ENCODE peak calls at places on chromosomes 1 and 21, in six cellular contexts. R is lower lobe of right lung; N is neural progenitor cell; B is heart right ventricle; P is NT2/D1; Q is CD8-positive, alpha-beta memory T cell. H is an unnamed sample. For H3K4me1, the result is how much of the 10 kb centered on the place peaks cover.

GRCh38 chr1:242828199-242828598 is 303.7 kb upstream of the PLD5 start:
- DNase-seq in R (no peak), N (peak), B (no peak), P (no peak), Q (no peak), H (no peak)

GRCh38 chr1:155002479-155003226 is at the start of gene ZBTB7B:
- DNase-seq in R (peak), N (peak), B (peak), P (no peak), Q (no peak), H (no peak)

GRCh38 chr1:119815361-119815760 is 4.1 kb upstream of the REG4 start:
- DNase-seq in R (no peak), N (no peak), B (no peak), P (no peak), Q (no peak), H (no peak)

GRCh38 chr1:157580179-157580827 is 17.6 kb downstream of the FCRL4 start:
- DNase-seq in R (no peak), N (peak), B (no peak), P (peak), Q (no peak), H (no peak)

GRCh38 chr21:16243396-16243795 is 513.6 kb downstream of the USP25 start:
- DNase-seq in R (no peak), N (no peak), B (no peak), P (no peak), Q (no peak), H (no peak)

GRCh38 chr1:202289009-202289408 is 52.7 kb downstream of the UBE2T start:
- DNase-seq in R (no peak), N (no peak), B (no peak), P (no peak), Q (no peak), H (no peak)

GRCh38 chr1:183106746-183107145 is 79.3 kb upstream of the LAMC2 start:
- DNase-seq in R (no peak), N (no peak), B (no peak), P (no peak), Q (no peak), H (no peak)

GRCh38 chr1:234954613-234955012 is 174.0 kb downstream of the TOMM20 start:
- DNase-seq in R (no peak), N (no peak), B (no peak), P (no peak), Q (no peak), H (no peak)

GRCh38 chr1:27137544-27138075 is 17.3 kb downstream of the SLC9A1 start:
- DNase-seq in R (peak), N (no peak), B (no peak), P (no peak), Q (no peak), H (no peak)

GRCh38 chr1:7590426-7590790 is 180.7 kb upstream of the VAMP3 start:
- DNase-seq in R (peak), N (no peak), B (no peak), P (no peak), Q (no peak), H (no peak)

GRCh38 chr21:37367758-37368535 is 1.4 kb downstream of the DYRK1A start:
- DNase-seq in R (peak), N (peak), B (peak), P (no peak), Q (peak), H (no peak)

GRCh38 chr1:50829010-50829958 is 130.8 kb downstream of the FAF1 start:
- DNase-seq in R (no peak), N (no peak), B (no peak), P (no peak), Q (no peak), H (no peak)

GRCh38 chr1:53640696-53641065 is 98.3 kb downstream of the GLIS1 start:
- DNase-seq in R (peak), N (no peak), B (no peak), P (no peak), Q (no peak), H (no peak)

GRCh38 chr1:208496467-208497371 is 252.5 kb upstream of the PLXNA2 start:
- DNase-seq in R (no peak), N (no peak), B (no peak), P (no peak), Q (no peak), H (no peak)

GRCh38 chr1:173420330-173420806 is 56.8 kb upstream of the PRDX6 start:
- DNase-seq in R (peak), N (peak), B (peak), P (peak), Q (peak), H (no peak)

GRCh38 chr1:151611288-151611790 is 511 bp upstream of the SNX27 start:
- DNase-seq in R (peak), N (no peak), B (no peak), P (no peak), Q (no peak), H (no peak)

GRCh38 chr1:156336242-156336641 is 1.9 kb downstream of the CCT3 start:
- DNase-seq in R (no peak), N (peak), B (no peak), P (no peak), Q (no peak), H (no peak)

GRCh38 chr1:226784081-226785049 is 45.3 kb upstream of the ITPKB start:
- DNase-seq in R (no peak), N (peak), B (no peak), P (no peak), Q (no peak), H (no peak)

GRCh38 chr1:115457295-115457694 is 119.2 kb upstream of the NGF start:
- DNase-seq in R (no peak), N (no peak), B (no peak), P (no peak), Q (no peak), H (no peak)

GRCh38 chr1:8702848-8703810 is 114.3 kb downstream of the RERE start:
- DNase-seq in R (peak), N (peak), B (peak), P (peak), Q (peak), H (peak)

GRCh38 chr1:18299441-18300338 is 181.0 kb upstream of the KLHDC7A start:
- DNase-seq in R (no peak), N (peak), B (no peak), P (no peak), Q (no peak), H (no peak)

GRCh38 chr1:40740039-40740991 is 43.3 kb upstream of the KCNQ4 start:
- DNase-seq in R (no peak), N (no peak), B (no peak), P (no peak), Q (no peak), H (no peak)

GRCh38 chr1:6796095-6796494 is 10.8 kb downstream of the CAMTA1 start:
- DNase-seq in R (no peak), N (no peak), B (no peak), P (no peak), Q (no peak), H (no peak)

GRCh38 chr1:235075121-235075954 is 53.3 kb downstream of the TOMM20 start:
- DNase-seq in R (peak), N (no peak), B (peak), P (no peak), Q (peak), H (no peak)

GRCh38 chr21:16624468-16625102 is 888.3 kb upstream of the CXADR start:
- DNase-seq in R (no peak), N (no peak), B (no peak), P (no peak), Q (no peak), H (no peak)

GRCh38 chr1:22490309-22490708 is 38.7 kb downstream of the ZBTB40 start:
- DNase-seq in R (no peak), N (peak), B (no peak), P (peak), Q (no peak), H (no peak)

GRCh38 chr1:50977575-50978143 is 7.6 kb downstream of the CDKN2C start:
- DNase-seq in R (peak), N (peak), B (peak), P (no peak), Q (no peak), H (no peak)

GRCh38 chr1:25565188-25565591 is 21.8 kb downstream of the LDLRAP1 start:
- DNase-seq in R (no peak), N (no peak), B (no peak), P (no peak), Q (no peak), H (no peak)

GRCh38 chr1:20136249-20136648 is 2.9 kb upstream of the PLA2G2F start:
- DNase-seq in R (no peak), N (no peak), B (no peak), P (no peak), Q (no peak), H (no peak)

GRCh38 chr1:199087081-199087614 is 448.3 kb downstream of the PTPRC start:
- DNase-seq in R (no peak), N (no peak), B (no peak), P (no peak), Q (no peak), H (no peak)

GRCh38 chr1:166479052-166479631 is 312.3 kb upstream of the FAM78B start:
- DNase-seq in R (no peak), N (peak), B (peak), P (peak), Q (peak), H (no peak)

GRCh38 chr1:220552672-220553258 is 24.8 kb downstream of the MARK1 start:
- DNase-seq in R (no peak), N (no peak), B (no peak), P (no peak), Q (no peak), H (no peak)

GRCh38 chr1:14742181-14742980 is 143.9 kb downstream of the KAZN start:
- DNase-seq in R (no peak), N (no peak), B (no peak), P (peak), Q (no peak), H (no peak)

GRCh38 chr21:30882907-30883597 is 1.7 kb upstream of the KRTAP11-1 start:
- DNase-seq in R (no peak), N (no peak), B (no peak), P (no peak), Q (no peak), H (no peak)

GRCh38 chr1:2556277-2557145 is at the start of gene TNFRSF14:
- DNase-seq in R (peak), N (peak), B (peak), P (no peak), Q (peak), H (no peak)

GRCh38 chr1:236862615-236863211 is 67.6 kb downstream of the MTR start:
- DNase-seq in R (no peak), N (no peak), B (no peak), P (no peak), Q (no peak), H (no peak)

GRCh38 chr1:234694661-234695060 is 84.7 kb upstream of the IRF2BP2 start:
- DNase-seq in R (no peak), N (no peak), B (no peak), P (no peak), Q (no peak), H (no peak)

GRCh38 chr1:163874070-163874469 is 552.3 kb downstream of the NUF2 start:
- DNase-seq in R (no peak), N (no peak), B (no peak), P (no peak), Q (no peak), H (no peak)

DNA sequence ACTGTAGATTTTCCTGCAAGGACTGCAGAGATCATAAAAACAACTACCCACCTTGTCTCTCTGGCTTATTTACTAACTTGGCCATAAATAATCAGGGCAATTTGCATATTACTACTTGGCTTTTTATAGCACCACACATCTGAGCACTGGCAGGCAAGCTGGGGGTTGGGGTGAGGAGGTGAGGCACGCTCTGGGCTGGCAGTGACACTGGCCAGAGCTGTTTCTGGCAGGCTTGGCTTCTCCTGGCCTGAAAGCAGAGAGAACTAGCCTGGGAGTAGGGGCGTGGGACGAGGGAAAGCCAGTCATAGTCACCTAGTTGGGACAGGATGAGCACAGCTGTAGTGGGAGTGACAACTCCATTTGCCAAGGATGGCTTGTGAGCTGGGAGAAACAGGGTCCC is 107.3 kb downstream of the CSMD2 start:
- DNase-seq in R (no peak), N (no peak), B (peak), P (no peak), Q (no peak), H (no peak)
- H3K4me1 ChIP-seq in R (under half), N (under half), B (under half), P (under half), Q (under half), H (under half)

GRCh38 chr1:108960719-108961118 is 2.6 kb downstream of the CLCC1 start:
- DNase-seq in R (no peak), N (no peak), B (no peak), P (no peak), Q (no peak), H (no peak)

GRCh38 chr1:108963052-108963686 is at the start of gene CLCC1:
- DNase-seq in R (peak), N (peak), B (peak), P (peak), Q (peak), H (peak)

GRCh38 chr1:108962681-108963051 is 618 bp downstream of the CLCC1 start:
- DNase-seq in R (peak), N (no peak), B (peak), P (no peak), Q (peak), H (no peak)

GRCh38 chr1:108961198-108961597 is 2.1 kb downstream of the CLCC1 start:
- DNase-seq in R (no peak), N (no peak), B (no peak), P (no peak), Q (peak), H (no peak)

GRCh38 chr1:108961752-108962486 is 1.4 kb downstream of the CLCC1 start:
- DNase-seq in R (no peak), N (no peak), B (no peak), P (no peak), Q (no peak), H (no peak)
- H3K4me3 ChIP-seq in R (peak), N (peak), B (peak), P (peak), Q (peak), H (peak)

DNA sequence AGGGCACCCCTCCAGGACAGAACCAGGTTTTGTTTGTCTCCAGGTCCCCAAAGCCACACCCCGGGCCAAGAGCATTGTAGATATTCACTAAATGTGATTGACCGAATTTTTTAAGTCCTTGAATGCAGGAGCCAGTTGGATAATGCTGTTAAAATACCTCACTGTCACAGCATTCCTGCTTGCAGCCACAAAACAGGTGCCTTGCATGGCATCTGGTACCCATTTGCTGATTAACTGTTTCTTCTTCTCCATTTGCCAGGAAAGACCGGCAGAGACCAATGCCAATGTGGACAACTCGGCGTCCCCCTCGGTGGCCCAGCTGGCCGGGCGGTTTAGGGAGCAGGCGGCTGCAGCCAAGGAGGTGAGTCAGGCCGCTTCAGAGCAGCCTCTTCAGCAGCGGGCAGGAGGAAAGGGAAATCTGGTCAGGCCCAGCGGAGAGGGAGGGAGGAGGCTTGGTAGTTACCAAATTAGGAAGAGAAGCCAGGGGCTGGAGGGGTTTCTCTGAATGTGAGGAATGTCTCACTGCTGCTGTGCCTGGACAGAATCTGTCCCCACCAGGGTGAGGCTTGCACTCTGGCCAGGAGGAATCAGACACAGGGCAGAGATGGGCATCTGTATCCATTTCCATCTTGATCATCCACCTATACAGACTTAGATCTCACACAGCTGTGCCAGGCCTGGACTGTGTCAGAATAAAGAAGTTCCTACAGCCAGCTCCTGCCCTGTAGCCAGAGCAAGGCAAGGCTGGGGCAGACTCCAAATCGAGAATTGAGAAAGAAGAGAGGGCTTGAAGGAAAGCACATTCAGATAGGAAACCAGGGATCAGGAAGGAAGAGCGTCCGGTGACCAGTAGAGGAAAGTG is 37.9 kb upstream of the MPZL1 start:
- DNase-seq in R (peak), N (peak), B (peak), P (peak), Q (no peak), H (no peak)
- H3K4me1 ChIP-seq in R (under half), N (under half), B (half or more), P (under half), Q (under half), H (under half)

DNA sequence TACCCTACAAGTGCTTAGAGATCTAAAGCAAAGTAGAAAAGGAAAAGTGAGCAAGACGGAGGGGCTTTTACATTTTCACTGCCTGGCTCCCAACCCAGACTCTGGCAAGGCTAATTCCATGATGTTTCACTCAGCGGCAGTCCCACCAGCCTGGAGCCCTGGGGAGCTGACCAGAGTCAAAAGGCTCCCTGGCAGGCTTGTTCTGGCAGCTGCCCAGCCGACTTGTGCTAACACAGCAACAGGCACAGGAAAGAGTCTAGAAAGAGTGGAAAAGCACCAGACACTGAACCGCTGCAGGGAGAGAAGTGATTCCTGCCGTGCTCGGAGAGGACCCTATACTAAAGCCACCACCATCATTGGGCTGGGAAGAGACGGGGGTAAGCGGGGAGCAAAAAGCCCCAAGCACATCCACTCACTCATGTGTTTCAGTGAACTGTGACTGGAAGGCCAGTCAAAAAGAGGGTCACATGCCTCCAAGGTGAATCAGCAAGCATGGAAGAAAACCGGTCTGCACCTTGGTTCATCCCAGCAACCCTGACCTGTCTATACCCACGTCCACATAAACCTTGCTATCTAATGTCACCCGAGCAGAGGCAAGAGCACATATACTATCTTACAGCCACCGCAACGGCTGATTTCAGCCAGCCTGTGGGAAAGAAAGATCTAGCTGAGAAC is 8.0 kb downstream of the SMIM12 start:
- DNase-seq in R (peak), N (no peak), B (peak), P (no peak), Q (no peak), H (no peak)
- H3K4me3 ChIP-seq in R (no peak), N (no peak), B (no peak), P (no peak), Q (no peak), H (no peak)

DNA sequence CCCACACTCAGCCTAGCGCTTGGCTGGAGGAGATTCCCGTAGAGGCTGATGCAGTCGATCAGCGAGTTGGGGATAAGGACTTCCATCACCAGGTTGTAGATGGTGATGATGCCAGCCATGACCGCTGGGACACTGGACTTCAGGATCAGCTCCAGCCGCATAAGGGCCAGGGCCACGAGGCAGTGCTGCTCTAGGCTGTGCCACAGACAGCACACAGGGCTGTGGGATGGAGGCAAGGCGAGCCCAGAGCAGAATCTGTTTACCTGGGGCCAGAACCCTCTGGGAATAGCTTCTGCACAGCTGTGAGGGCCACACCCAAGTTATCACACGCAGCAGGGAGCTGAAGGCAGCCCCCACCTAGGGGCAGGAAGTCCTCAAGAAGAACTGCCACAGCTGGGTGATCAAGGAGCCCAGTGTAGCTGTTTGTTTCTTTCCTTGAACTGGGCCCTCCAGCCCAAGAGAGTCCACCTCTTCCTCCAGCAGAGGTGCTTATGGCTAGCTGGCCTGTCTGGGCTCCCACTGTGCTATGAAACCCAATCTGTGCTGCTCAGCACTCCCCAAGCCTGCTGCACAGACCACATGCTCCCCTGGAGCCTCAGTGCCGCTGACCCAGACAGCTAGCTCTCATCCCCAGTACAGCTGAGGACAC is 6.2 kb downstream of the SLC2A1 start:
- DNase-seq in R (no peak), N (no peak), B (no peak), P (no peak), Q (no peak), H (no peak)
- H3K4me1 ChIP-seq in R (under half), N (half or more), B (under half), P (under half), Q (half or more), H (half or more)

GRCh38 chr1:160284782-160285344 is at the start of gene PEX19:
- DNase-seq in R (peak), N (peak), B (peak), P (peak), Q (peak), H (peak)

GRCh38 chr1:160277987-160278386 is 6.9 kb downstream of the PEX19 start:
- DNase-seq in R (no peak), N (no peak), B (no peak), P (no peak), Q (no peak), H (no peak)

GRCh38 chr1:160285506-160285905 is 573 bp upstream of the PEX19 start:
- DNase-seq in R (no peak), N (no peak), B (no peak), P (no peak), Q (no peak), H (no peak)

GRCh38 chr1:160284220-160284781 is 632 bp downstream of the PEX19 start:
- DNase-seq in R (peak), N (peak), B (no peak), P (no peak), Q (no peak), H (no peak)

DNA sequence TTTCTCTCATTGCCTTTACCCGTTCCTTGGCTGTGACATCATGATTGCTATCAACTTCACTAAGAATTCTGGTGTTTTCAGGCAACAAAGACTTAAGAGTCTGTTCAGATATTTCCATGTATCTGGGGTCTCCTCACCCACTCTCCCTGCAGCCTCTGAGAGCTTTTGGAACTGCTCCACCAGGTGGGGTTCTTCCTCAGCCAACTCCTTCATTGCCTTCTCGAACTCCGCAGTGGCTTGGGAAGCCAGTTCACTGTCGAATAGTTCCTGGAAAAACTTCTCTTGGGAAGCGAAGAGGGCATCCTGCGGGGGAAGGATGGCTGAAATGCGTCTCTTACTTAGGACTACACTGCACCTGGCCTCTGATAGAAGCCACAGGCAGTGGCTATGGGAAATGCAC is 2.1 kb downstream of the PEX19 start:
- DNase-seq in R (no peak), N (peak), B (no peak), P (no peak), Q (no peak), H (no peak)
- H3K4me3 ChIP-seq in R (no peak), N (no peak), B (no peak), P (no peak), Q (no peak), H (no peak)

H was measured in esophagus squamous epithelium.